ENCODE peak calls at places on chromosomes 11 and 22, in four cellular contexts. One of them, this sample, is unnamed.

GRCh38 chr11:3903207-3903896 is 47.9 kb downstream of the STIM1 start:
- DNase-seq in DMS79: no peak
- DNase-seq in neural crest cell: no peak
- DNase-seq in breast epithelium: no peak
- DNase-seq in this sample: no peak

GRCh38 chr11:24496728-24497396 is at the start of gene LUZP2:
- DNase-seq in breast epithelium: no peak
- DNase-seq in DMS79: peak
- DNase-seq in neural crest cell: peak
- DNase-seq in this sample: peak

GRCh38 chr11:50169634-50170033 is 137.0 kb downstream of the OR4C45 start:
- DNase-seq in DMS79: no peak
- DNase-seq in breast epithelium: no peak
- DNase-seq in neural crest cell: no peak
- DNase-seq in this sample: no peak

GRCh38 chr11:67666676-67667489 is 7.5 kb downstream of the ALDH3B2 start:
- DNase-seq in DMS79: no peak
- DNase-seq in neural crest cell: no peak
- DNase-seq in breast epithelium: no peak
- DNase-seq in this sample: no peak

GRCh38 chr11:106761240-106761639 is 257.0 kb downstream of the GUCY1A2 start:
- DNase-seq in neural crest cell: no peak
- DNase-seq in DMS79: no peak
- DNase-seq in breast epithelium: no peak
- DNase-seq in this sample: no peak

GRCh38 chr11:74675761-74676160 is 55.5 kb downstream of the CHRDL2 start:
- DNase-seq in DMS79: no peak
- DNase-seq in breast epithelium: no peak
- DNase-seq in neural crest cell: no peak
- DNase-seq in this sample: peak

GRCh38 chr11:110000045-110000502 is 93.1 kb upstream of the ZC3H12C start:
- DNase-seq in breast epithelium: no peak
- DNase-seq in neural crest cell: no peak
- DNase-seq in DMS79: peak
- DNase-seq in this sample: no peak

GRCh38 chr11:119262668-119263351 is 54.1 kb downstream of the MCAM start:
- DNase-seq in neural crest cell: no peak
- DNase-seq in DMS79: no peak
- DNase-seq in breast epithelium: no peak
- DNase-seq in this sample: no peak

GRCh38 chr11:112655386-112655785 is 305.8 kb upstream of the NCAM1 start:
- DNase-seq in DMS79: no peak
- DNase-seq in neural crest cell: no peak
- DNase-seq in breast epithelium: no peak
- DNase-seq in this sample: peak

GRCh38 chr11:58497951-58498350 is 10.0 kb downstream of the OR5B21 start:
- DNase-seq in DMS79: no peak
- DNase-seq in breast epithelium: no peak
- DNase-seq in neural crest cell: no peak
- DNase-seq in this sample: no peak

GRCh38 chr11:24293964-24294363 is 202.9 kb upstream of the LUZP2 start:
- DNase-seq in breast epithelium: no peak
- DNase-seq in neural crest cell: no peak
- DNase-seq in DMS79: no peak
- DNase-seq in this sample: no peak

GRCh38 chr11:77474509-77475070 is 696 bp upstream of the PAK1 start:
- DNase-seq in DMS79: no peak
- DNase-seq in neural crest cell: no peak
- DNase-seq in breast epithelium: no peak
- DNase-seq in this sample: peak

GRCh38 chr11:84648413-84648812 is 978.7 kb downstream of the DLG2 start:
- DNase-seq in breast epithelium: no peak
- DNase-seq in DMS79: no peak
- DNase-seq in neural crest cell: no peak
- DNase-seq in this sample: peak

GRCh38 chr11:68343761-68344256 is 31.4 kb downstream of the LRP5 start:
- DNase-seq in breast epithelium: no peak
- DNase-seq in neural crest cell: no peak
- DNase-seq in DMS79: no peak
- DNase-seq in this sample: no peak

GRCh38 chr11:36092314-36093030 is 148.6 kb downstream of the LDLRAD3 start:
- DNase-seq in breast epithelium: no peak
- DNase-seq in neural crest cell: no peak
- DNase-seq in DMS79: no peak
- DNase-seq in this sample: no peak

GRCh38 chr11:69983571-69983877 is 94.6 kb upstream of the ANO1 start:
- DNase-seq in DMS79: no peak
- DNase-seq in breast epithelium: no peak
- DNase-seq in neural crest cell: no peak
- DNase-seq in this sample: no peak

GRCh38 chr11:20762112-20762511 is 92.7 kb downstream of the NELL1 start:
- DNase-seq in breast epithelium: no peak
- DNase-seq in neural crest cell: no peak
- DNase-seq in DMS79: no peak
- DNase-seq in this sample: peak

GRCh38 chr22:16914006-16914405 is 88.8 kb upstream of the XKR3 start:
- DNase-seq in DMS79: no peak
- DNase-seq in neural crest cell: no peak
- DNase-seq in breast epithelium: no peak
- DNase-seq in this sample: no peak

GRCh38 chr11:43942651-43943356 is 367 bp downstream of the C11orf96 start:
- DNase-seq in neural crest cell: no peak
- DNase-seq in breast epithelium: no peak
- DNase-seq in DMS79: no peak
- DNase-seq in this sample: peak

GRCh38 chr11:111977141-111978027 is 40.2 kb downstream of the DIXDC1 start:
- DNase-seq in neural crest cell: peak
- DNase-seq in DMS79: peak
- DNase-seq in breast epithelium: peak
- DNase-seq in this sample: peak

GRCh38 chr22:30408388-30409101 is 11.7 kb downstream of the SEC14L2 start:
- DNase-seq in neural crest cell: no peak
- DNase-seq in breast epithelium: no peak
- DNase-seq in DMS79: no peak
- DNase-seq in this sample: no peak

GRCh38 chr11:44623321-44623715 is 57.9 kb downstream of the CD82 start:
- DNase-seq in breast epithelium: no peak
- DNase-seq in neural crest cell: no peak
- DNase-seq in DMS79: no peak
- DNase-seq in this sample: no peak

GRCh38 chr11:123430736-123431356 is 777 bp downstream of the GRAMD1B start:
- DNase-seq in neural crest cell: peak
- DNase-seq in breast epithelium: no peak
- DNase-seq in DMS79: peak
- DNase-seq in this sample: peak

GRCh38 chr11:116557261-116557660 is 215.5 kb downstream of the BUD13 start:
- DNase-seq in DMS79: no peak
- DNase-seq in breast epithelium: no peak
- DNase-seq in neural crest cell: no peak
- DNase-seq in this sample: no peak

GRCh38 chr22:20549232-20549841 is 41.9 kb downstream of the MED15 start:
- DNase-seq in breast epithelium: no peak
- DNase-seq in neural crest cell: no peak
- DNase-seq in DMS79: no peak
- DNase-seq in this sample: peak

GRCh38 chr11:44852159-44852707 is 98.5 kb downstream of the TP53I11 start:
- DNase-seq in neural crest cell: no peak
- DNase-seq in DMS79: no peak
- DNase-seq in breast epithelium: no peak
- DNase-seq in this sample: peak

GRCh38 chr22:37232140-37232998 is 11.7 kb downstream of the RAC2 start:
- DNase-seq in breast epithelium: no peak
- DNase-seq in neural crest cell: no peak
- DNase-seq in DMS79: no peak
- DNase-seq in this sample: no peak

GRCh38 chr11:94217705-94218104 is 86.7 kb upstream of the IZUMO1R start:
- DNase-seq in breast epithelium: no peak
- DNase-seq in neural crest cell: no peak
- DNase-seq in DMS79: no peak
- DNase-seq in this sample: no peak

GRCh38 chr11:32852142-32852541 is 22.4 kb downstream of the PRRG4 start:
- DNase-seq in neural crest cell: no peak
- DNase-seq in breast epithelium: no peak
- DNase-seq in DMS79: no peak
- DNase-seq in this sample: no peak

GRCh38 chr11:65108469-65109123 is 3.1 kb upstream of the TM7SF2 start:
- DNase-seq in neural crest cell: no peak
- DNase-seq in breast epithelium: no peak
- DNase-seq in DMS79: no peak
- DNase-seq in this sample: no peak

GRCh38 chr11:105783216-105783615 is 173.3 kb downstream of the GRIA4 start:
- DNase-seq in breast epithelium: no peak
- DNase-seq in DMS79: no peak
- DNase-seq in neural crest cell: no peak
- DNase-seq in this sample: peak

This sample was measured in NCI-H69.